ENCODE peak calls at places on chromosome 1, in four cellular contexts. X is IMR-90, R is mesenchymal stem cell, Q is H1. U is an unnamed sample.
A peak's percentile ranks its signal among the peaks of the same experiment; 100 is the strongest.

GRCh38 chr1:44636711-44637589 is 37.3 kb downstream of the TMEM53 start:
- DNase-seq in R (no peak), X (peak; percentile 25), Q (no peak), U (no peak)

GRCh38 chr1:61125263-61125662 is 42.9 kb downstream of the NFIA start:
- DNase-seq in X (no peak), Q (no peak), R (no peak), U (no peak)

GRCh38 chr1:43282220-43283195 is 2.9 kb downstream of the C1orf210 start:
- DNase-seq in X (no peak), Q (no peak), R (no peak), U (no peak)

GRCh38 chr1:247216246-247216645 is 39.6 kb upstream of the VN1R5 start:
- DNase-seq in R (no peak), X (no peak), Q (no peak), U (no peak)

GRCh38 chr1:98383341-98383740 is 278.2 kb upstream of the SNX7 start:
- DNase-seq in Q (no peak), R (no peak), X (no peak), U (no peak)

GRCh38 chr1:246724725-246725095 is 501 bp downstream of the SCCPDH start:
- DNase-seq in Q (no peak), R (peak; percentile 67), X (peak; percentile 46), U (no peak)

GRCh38 chr1:202047977-202048376 is 37.6 kb downstream of the ELF3 start:
- DNase-seq in R (no peak), Q (no peak), X (no peak), U (no peak)

GRCh38 chr1:209497729-209498128 is 85.8 kb upstream of the CAMK1G start:
- DNase-seq in Q (no peak), X (no peak), R (no peak), U (no peak)

GRCh38 chr1:178486100-178487069 is 10.4 kb downstream of the CLEC20A start:
- DNase-seq in X (no peak), Q (no peak), R (no peak), U (no peak)

GRCh38 chr1:207052736-207053545 is at the start of gene PFKFB2:
- DNase-seq in X (peak; percentile 87), Q (peak; percentile 98), R (peak; percentile 99), U (peak; percentile 100)

GRCh38 chr1:47906009-47906432 is 91.2 kb downstream of the TRABD2B start:
- DNase-seq in R (no peak), X (no peak), Q (no peak), U (no peak)

GRCh38 chr1:94012686-94013330 is 103.6 kb upstream of the GCLM start:
- DNase-seq in Q (no peak), R (no peak), X (peak; percentile 36), U (peak; percentile 78)

GRCh38 chr1:246786606-246787238 is 62.5 kb downstream of the SCCPDH start:
- DNase-seq in X (no peak), R (no peak), Q (no peak), U (no peak)

GRCh38 chr1:205512059-205513045 is 7.9 kb downstream of the CDK18 start:
- DNase-seq in Q (no peak), X (peak; percentile 11), R (no peak), U (no peak)

GRCh38 chr1:203477748-203478147 is 2.1 kb downstream of the PRELP start:
- DNase-seq in R (no peak), Q (no peak), X (no peak), U (no peak)

GRCh38 chr1:109197163-109198042 is 16.3 kb upstream of the SARS1 start:
- DNase-seq in R (peak; percentile 99), X (peak; percentile 100), Q (peak; percentile 46), U (peak; percentile 50)

GRCh38 chr1:232655746-232656085 is 25.8 kb upstream of the SIPA1L2 start:
- DNase-seq in R (no peak), Q (no peak), X (no peak), U (no peak)

GRCh38 chr1:152179566-152179965 is 20.5 kb upstream of the RPTN start:
- DNase-seq in Q (no peak), R (no peak), X (no peak), U (no peak)

GRCh38 chr1:214192825-214193643 is 87.9 kb upstream of the SMYD2 start:
- DNase-seq in Q (no peak), X (no peak), R (peak; percentile 22), U (no peak)

GRCh38 chr1:40385437-40386310 is 12.1 kb downstream of the SMAP2 start:
- DNase-seq in R (peak; percentile 78), X (no peak), Q (no peak), U (no peak)

GRCh38 chr1:181341026-181341632 is 142.2 kb upstream of the CACNA1E start:
- DNase-seq in R (no peak), X (no peak), Q (no peak), U (no peak)

GRCh38 chr1:179229214-179230140 is at the start of gene ABL2:
- DNase-seq in Q (no peak), X (no peak), R (peak; percentile 57), U (peak; percentile 81)

GRCh38 chr1:170162385-170163226 is 16.8 kb downstream of the NTMT2 start:
- DNase-seq in X (peak; percentile 96), Q (no peak), R (peak; percentile 93), U (no peak)

GRCh38 chr1:167770127-167770526 is 48.3 kb downstream of the MPZL1 start:
- DNase-seq in X (no peak), Q (peak; percentile 3), R (no peak), U (no peak)

GRCh38 chr1:110777228-110777627 is 95.7 kb upstream of the CD53 start:
- DNase-seq in Q (no peak), X (no peak), R (no peak), U (no peak)

GRCh38 chr1:31835415-31835814 is 19.6 kb upstream of the SPOCD1 start:
- DNase-seq in X (no peak), R (no peak), Q (no peak), U (no peak)

GRCh38 chr1:212655668-212656440 is 43.8 kb downstream of the BATF3 start:
- DNase-seq in X (peak; percentile 71), Q (no peak), R (peak; percentile 62), U (peak; percentile 67)

GRCh38 chr1:150546294-150546937 is 2.8 kb upstream of the ADAMTSL4 start:
- DNase-seq in R (no peak), Q (no peak), X (no peak), U (no peak)

GRCh38 chr1:81607086-81607485 is 193.6 kb upstream of the ADGRL2 start:
- DNase-seq in X (no peak), Q (no peak), R (no peak), U (no peak)

GRCh38 chr1:206769331-206769731 is 1.2 kb upstream of the IL19 start:
- DNase-seq in R (no peak), Q (no peak), X (no peak), U (no peak)

GRCh38 chr1:156689960-156690672 is 12.9 kb upstream of the NES start:
- DNase-seq in X (no peak), R (no peak), Q (no peak), U (no peak)
- H2AK5ac ChIP-seq in X (no peak overlapping the region), R (peak overlapping the region; percentile 19), Q (peak overlapping the region; percentile 92), U (no peak overlapping the region)

DNA sequence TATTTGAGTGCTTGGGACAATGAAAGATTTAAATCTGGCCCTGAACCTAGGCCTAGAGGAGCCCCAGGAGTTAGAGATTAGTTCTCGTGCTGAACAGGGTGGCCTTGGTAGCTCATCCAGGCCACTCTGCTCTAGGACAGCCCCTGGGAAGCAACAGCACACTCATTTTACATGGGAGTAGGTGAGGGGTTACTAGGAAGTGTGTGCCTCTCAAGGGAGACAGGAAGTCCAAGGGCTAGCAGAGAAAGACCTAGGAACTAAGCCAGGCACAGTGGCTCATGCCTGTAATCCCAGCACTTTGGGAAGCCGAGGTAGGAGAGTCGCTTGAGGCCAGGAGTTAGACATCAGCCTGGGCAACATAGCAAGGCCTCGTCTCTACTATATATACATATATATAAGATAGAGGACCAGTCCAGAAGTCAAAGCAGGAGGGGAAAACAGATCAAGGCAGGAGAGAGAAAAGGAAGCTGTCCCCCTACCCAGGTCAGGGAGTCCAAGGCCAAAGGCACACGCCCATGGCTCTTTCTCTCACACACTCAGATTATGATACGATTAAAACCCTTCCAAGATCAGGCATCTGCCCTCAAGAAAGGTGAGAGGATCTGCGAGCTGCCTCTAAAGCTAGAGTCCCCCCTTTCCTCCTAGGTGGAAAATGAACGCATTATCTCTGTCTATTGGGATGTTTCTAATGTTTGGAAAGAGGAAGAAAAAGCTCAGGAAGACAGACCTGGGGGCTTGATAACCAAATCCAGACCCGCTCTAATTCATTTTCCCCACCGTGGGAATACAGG is 7.8 kb downstream of the PAFAH2 start:
- DNase-seq in X (peak; percentile 12), R (no peak), Q (no peak), U (no peak)
- H2AK5ac ChIP-seq in X (no peak overlapping the region), R (no peak overlapping the region), Q (no peak overlapping the region), U (no peak overlapping the region)

DNA sequence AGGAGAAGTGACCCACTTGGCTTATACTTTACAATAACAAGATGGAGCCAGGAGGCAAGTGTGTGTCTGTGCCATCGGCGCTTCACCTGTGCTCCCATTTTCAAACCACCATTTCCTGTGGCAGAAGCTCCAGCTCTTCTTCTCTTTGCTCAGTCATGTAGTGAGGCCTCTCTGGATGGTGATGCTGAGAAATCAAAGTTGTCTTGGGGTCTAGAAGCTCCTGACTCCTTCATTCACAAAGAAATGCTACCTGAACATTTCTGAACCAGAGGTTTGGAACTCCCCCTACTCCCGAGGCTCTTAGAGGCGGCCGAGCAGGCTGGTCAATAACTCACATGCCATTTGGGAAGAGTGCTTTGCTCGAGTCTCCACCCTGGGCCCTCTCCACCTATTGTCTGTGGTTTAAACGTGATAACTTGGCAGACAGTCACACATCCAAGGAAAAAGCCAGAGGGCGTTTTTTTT is 18.0 kb downstream of the SLAMF1 start:
- DNase-seq in X (no peak), Q (no peak), R (no peak), U (no peak)
- H2AK5ac ChIP-seq in X (no peak overlapping the region), Q (no peak overlapping the region), R (no peak overlapping the region), U (no peak overlapping the region)

GRCh38 chr1:208157769-208158168 is 86.4 kb downstream of the PLXNA2 start:
- DNase-seq in Q (no peak), R (no peak), X (no peak), U (no peak)
- H2AK5ac ChIP-seq in Q (no peak overlapping the region), R (no peak overlapping the region), X (no peak overlapping the region), U (no peak overlapping the region)

GRCh38 chr1:7536891-7537591 is 234.1 kb upstream of the VAMP3 start:
- DNase-seq in Q (no peak), X (no peak), R (no peak), U (peak; percentile 52)
- H2AK5ac ChIP-seq in Q (peak overlapping the region; percentile 78), X (no peak overlapping the region), R (peak overlapping the region; percentile 29), U (no peak overlapping the region)

DNA sequence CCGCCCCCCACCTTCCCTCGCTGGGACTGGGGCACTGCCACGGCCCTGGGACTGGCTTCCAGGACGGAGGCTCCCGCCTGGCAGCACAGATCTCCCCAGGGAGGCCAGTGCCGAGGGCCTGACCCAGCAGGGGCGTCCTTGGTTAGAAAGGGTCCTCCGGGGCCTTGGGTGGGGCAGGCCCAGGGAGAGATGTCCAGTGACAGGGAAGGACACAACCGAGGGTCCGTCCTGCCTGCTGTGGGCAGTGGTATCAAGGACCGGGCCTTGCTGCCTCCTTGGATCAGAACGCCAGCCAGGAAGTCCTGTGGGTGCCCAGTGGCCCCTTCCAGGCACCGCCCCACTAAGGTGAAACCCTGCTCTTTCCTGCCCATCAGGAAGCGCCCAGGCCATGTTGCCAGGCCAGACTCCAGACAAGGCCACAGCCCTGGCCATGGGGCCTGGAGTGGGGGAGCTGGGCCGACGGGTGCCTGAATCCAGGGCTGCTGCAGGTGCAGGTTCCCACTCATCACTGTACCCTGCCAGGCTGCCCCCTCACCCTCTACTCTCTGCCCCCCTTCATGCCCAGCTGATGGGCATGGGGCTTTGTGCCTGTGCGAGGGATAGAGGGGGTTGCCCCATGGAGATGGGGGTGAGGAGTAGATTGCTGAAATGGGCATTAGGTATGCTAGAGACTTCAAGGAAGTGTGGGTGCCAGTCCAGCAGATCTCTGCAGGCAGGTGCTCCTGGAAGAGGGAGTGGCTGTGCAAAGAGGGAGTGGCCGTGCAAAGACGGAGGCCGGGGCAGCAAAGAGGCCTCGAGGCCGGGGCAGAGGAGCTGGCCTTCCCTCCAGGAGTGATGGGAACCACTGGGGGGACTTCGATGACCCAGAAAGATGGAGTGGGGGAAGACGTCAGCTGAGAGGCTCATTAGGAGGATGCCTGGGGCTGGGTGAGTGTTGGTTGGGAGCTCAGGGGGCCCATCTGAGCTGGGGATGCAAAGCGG is 2.2 kb upstream of the PRKCZ start:
- DNase-seq in R (no peak), Q (no peak), X (no peak), U (no peak)
- H2AK5ac ChIP-seq in R (no peak overlapping the region), Q (peak overlapping the region; percentile 27), X (no peak overlapping the region), U (no peak overlapping the region)

U was measured in H9.